ENCODE peak calls at places on chromosomes 5 and 9, in seven cellular contexts. M is ovary, B is suprapubic skin, Z is IMR-90, S is transverse colon, V is uterus, U is endothelial cell of umbilical vein. N is an unnamed sample.
A peak's percentile ranks its signal among the peaks of the same experiment; 100 is the strongest.

GRCh38 chr5:172446336-172447051 is 7.8 kb downstream of the SH3PXD2B start:
- DNase-seq in Z (no peak), S (no peak), B (peak; percentile 79), U (peak; percentile 86), V (peak; percentile 60), M (no peak), N (no peak)

GRCh38 chr9:22211588-22212360 is 202.7 kb upstream of the CDKN2B start:
- DNase-seq in B (no peak), S (no peak), U (peak; percentile 92), M (no peak), Z (peak; percentile 93), V (no peak), N (no peak)

GRCh38 chr5:158450761-158451160 is 591.8 kb upstream of the CLINT1 start:
- DNase-seq in V (no peak), M (no peak), U (no peak), S (no peak), Z (peak; percentile 50), B (no peak), N (no peak)

GRCh38 chr5:57780306-57780958 is 297.8 kb upstream of the ACTBL2 start:
- DNase-seq in B (no peak), V (no peak), Z (peak; percentile 20), S (no peak), M (no peak), U (peak; percentile 93), N (peak; percentile 56)

GRCh38 chr9:120393386-120394057 is 186.4 kb downstream of the CDK5RAP2 start:
- DNase-seq in S (no peak), U (no peak), Z (peak; percentile 49), B (no peak), M (no peak), V (no peak), N (no peak)

GRCh38 chr9:95515272-95516113 is 1.3 kb downstream of the PTCH1 start:
- DNase-seq in Z (no peak), M (no peak), S (peak; percentile 37), B (no peak), U (peak; percentile 17), V (no peak), N (peak; percentile 20)

GRCh38 chr5:172274951-172275753 is 8.4 kb downstream of the UBTD2 start:
- DNase-seq in B (no peak), Z (no peak), U (no peak), M (no peak), V (no peak), S (no peak), N (no peak)

GRCh38 chr5:1505506-1506241 is 18.1 kb downstream of the LPCAT1 start:
- DNase-seq in Z (no peak), M (no peak), V (no peak), B (no peak), U (no peak), S (no peak), N (no peak)

GRCh38 chr5:143376195-143376772 is 27.2 kb downstream of the NR3C1 start:
- DNase-seq in B (no peak), U (no peak), Z (no peak), M (no peak), V (no peak), S (no peak), N (no peak)

GRCh38 chr5:157476699-157477408 is 16.8 kb downstream of the NIPAL4 start:
- DNase-seq in S (no peak), U (peak; percentile 67), M (no peak), B (no peak), V (peak; percentile 54), Z (peak; percentile 74), N (no peak)

GRCh38 chr9:92808726-92809451 is 44.3 kb upstream of the BICD2 start:
- DNase-seq in B (no peak), M (peak; percentile 66), U (peak; percentile 54), Z (peak; percentile 73), S (peak; percentile 65), V (peak; percentile 46), N (peak; percentile 62)

GRCh38 chr9:89436963-89437625 is 60.8 kb downstream of the SEMA4D start:
- DNase-seq in Z (no peak), U (no peak), B (no peak), S (peak; percentile 81), V (no peak), M (no peak), N (peak; percentile 65)

GRCh38 chr9:93111371-93112115 is 15.5 kb downstream of the CARD19 start:
- DNase-seq in B (peak; percentile 67), S (no peak), M (peak; percentile 5), Z (peak; percentile 48), U (no peak), V (peak; percentile 12), N (no peak)

GRCh38 chr9:104586496-104587180 is 12.6 kb downstream of the OR13C5 start:
- DNase-seq in S (no peak), B (no peak), Z (no peak), M (no peak), U (no peak), V (no peak), N (no peak)

GRCh38 chr5:41842777-41843176 is 27.4 kb downstream of the OXCT1 start:
- DNase-seq in V (no peak), U (no peak), S (no peak), M (no peak), Z (no peak), B (no peak), N (no peak)

GRCh38 chr5:5288236-5288635 is 134.2 kb upstream of the ICE1 start:
- DNase-seq in M (no peak), Z (peak; percentile 10), V (no peak), U (peak; percentile 6), B (no peak), S (no peak), N (no peak)

DNA sequence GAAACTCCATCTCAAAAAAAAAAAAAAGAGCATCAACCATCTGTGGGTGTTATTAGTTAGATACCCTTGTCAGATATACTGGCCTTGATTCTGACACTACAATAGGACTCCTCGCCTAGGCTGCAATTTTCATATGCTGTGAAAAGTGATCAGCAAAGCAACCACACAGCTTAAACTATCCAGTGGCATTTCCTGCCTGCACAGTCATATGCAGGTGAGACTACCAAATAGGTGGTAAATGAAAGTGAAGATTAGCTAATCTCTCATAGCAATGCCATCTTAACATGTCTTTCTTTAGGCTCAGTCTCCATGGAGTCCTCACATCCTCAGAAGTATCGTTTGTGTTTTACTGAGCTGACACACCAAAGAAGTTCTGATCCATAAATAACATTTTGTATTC is 40.8 kb downstream of the GRAMD2B start:
- DNase-seq in M (no peak), V (no peak), U (no peak), Z (no peak), S (no peak), B (no peak), N (no peak)
- H3K27ac ChIP-seq in M (no peak overlapping the region), V (peak overlapping the region; percentile 19), U (no peak overlapping the region), Z (no peak overlapping the region), S (no peak overlapping the region), B (no peak overlapping the region), N (no peak overlapping the region)

GRCh38 chr9:19057033-19057432 is 7.8 kb downstream of the RRAGA start:
- DNase-seq in S (no peak), B (no peak), Z (no peak), V (no peak), M (no peak), U (no peak), N (no peak)
- TF ChIP-seq POLR2A in S (no peak), B (no peak), Z (no peak), V (no peak), M (no peak), U (no peak), N (no peak)

GRCh38 chr5:115842089-115842881 is 550 bp downstream of the AP3S1 start:
- DNase-seq in Z (no peak), V (peak; percentile 22), M (no peak), B (no peak), S (no peak), U (no peak), N (no peak)
- TF ChIP-seq CTCF in Z (peak; percentile 29), V (peak; percentile 40), M (no peak), B (peak; percentile 20), S (no peak), U (peak; percentile 50), N (peak; percentile 23)

DNA sequence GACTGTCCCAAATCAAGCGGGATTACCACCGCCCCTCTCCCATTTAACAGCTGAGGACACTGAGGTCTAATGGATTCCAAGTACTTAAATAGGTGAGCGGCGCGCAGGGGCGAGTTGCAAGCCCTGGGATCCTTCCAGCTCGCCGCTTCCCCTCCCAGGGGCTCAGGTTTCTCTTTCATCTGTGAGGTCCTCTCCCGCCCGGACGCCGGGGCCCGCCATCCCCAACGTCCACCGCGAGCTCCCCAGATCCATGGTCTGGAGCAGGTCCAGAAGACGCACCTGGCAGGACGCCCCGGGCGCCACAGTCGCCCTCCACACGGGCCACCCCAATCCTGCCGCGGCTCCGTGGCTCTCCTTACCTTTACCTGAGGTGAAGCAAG is 319 bp downstream of the STARD4 start:
- DNase-seq in B (no peak), V (no peak), M (no peak), Z (peak; percentile 31), S (no peak), U (no peak), N (no peak)
- H3K27ac ChIP-seq in B (peak overlapping the region; percentile 78), V (peak overlapping the region; percentile 81), M (peak overlapping the region; percentile 43), Z (peak overlapping the region; percentile 10), S (peak overlapping the region; percentile 93), U (peak overlapping the region; percentile 95), N (peak overlapping the region; percentile 77)

GRCh38 chr9:127422133-127422782 is 1.9 kb upstream of the ZNF79 start:
- DNase-seq in U (no peak), B (no peak), M (no peak), S (no peak), Z (no peak), V (no peak), N (no peak)

GRCh38 chr9:127422787-127423186 is 1.4 kb upstream of the ZNF79 start:
- DNase-seq in M (no peak), S (no peak), V (no peak), U (no peak), Z (no peak), B (no peak), N (no peak)

GRCh38 chr9:127423591-127423933 is 620 bp upstream of the ZNF79 start:
- DNase-seq in V (no peak), Z (no peak), U (no peak), B (no peak), M (no peak), S (no peak), N (no peak)

GRCh38 chr9:127424669-127424986 is 446 bp downstream of the ZNF79 start:
- DNase-seq in U (no peak), B (no peak), V (no peak), M (no peak), Z (no peak), S (no peak), N (no peak)

GRCh38 chr9:127423934-127424668 is at the start of gene ZNF79:
- DNase-seq in M (peak; percentile 92), U (peak; percentile 97), S (peak; percentile 95), V (peak; percentile 90), Z (peak; percentile 88), B (peak; percentile 97), N (peak; percentile 95)
- TF ChIP-seq POLR2A in M (peak; percentile 56), U (peak; percentile 86), S (peak; percentile 75), V (peak; percentile 30), Z (peak; percentile 72), B (no peak), N (no peak)

N was measured in heart left ventricle.